ENCODE peak calls at places on chromosomes 11 and 22, in six cellular contexts. F, S, G, I, W and E are unnamed samples.

GRCh38 chr11:75673977-75674582 is 5.2 kb upstream of the MAP6 start:
- DNase-seq in I (no peak), S (no peak), W (peak; percentile 79), F (no peak), G (no peak), E (no peak)

GRCh38 chr11:9285850-9286587 is 20.9 kb upstream of the DENND5A start:
- DNase-seq in S (no peak), I (no peak), F (no peak), G (no peak), W (no peak), E (no peak)

GRCh38 chr22:37002633-37003032 is 16.6 kb downstream of the TST start:
- DNase-seq in F (no peak), G (no peak), S (no peak), I (no peak), W (no peak), E (no peak)

GRCh38 chr22:24247564-24248344 is 2.9 kb upstream of the GGT5 start:
- DNase-seq in S (peak; percentile 87), G (peak; percentile 49), F (peak; percentile 34), I (peak; percentile 91), W (peak; percentile 83), E (peak; percentile 92)

GRCh38 chr11:119905162-119905561 is 176.2 kb upstream of the NECTIN1 start:
- DNase-seq in S (no peak), W (no peak), G (no peak), I (no peak), F (no peak), E (no peak)

GRCh38 chr11:120817131-120817530 is 206.8 kb upstream of the TBCEL start:
- DNase-seq in I (no peak), W (no peak), F (no peak), S (no peak), G (no peak), E (no peak)

GRCh38 chr11:130510407-130511006 is 62.1 kb downstream of the ADAMTS15 start:
- DNase-seq in W (no peak), S (peak; percentile 90), F (no peak), G (no peak), I (no peak), E (no peak)

GRCh38 chr11:112440518-112440917 is 179.9 kb upstream of the PLET1 start:
- DNase-seq in G (no peak), I (peak; percentile 62), S (no peak), W (peak; percentile 8), F (no peak), E (no peak)

GRCh38 chr11:12182650-12183511 is 72.5 kb downstream of the MICAL2 start:
- DNase-seq in F (no peak), I (no peak), W (peak; percentile 89), S (no peak), G (no peak), E (no peak)

GRCh38 chr11:108916290-108916689 is 251.4 kb downstream of the DDX10 start:
- DNase-seq in G (no peak), I (no peak), W (no peak), F (no peak), S (no peak), E (no peak)

GRCh38 chr11:26849009-26849408 is 127.1 kb upstream of the SLC5A12 start:
- DNase-seq in S (no peak), I (no peak), W (no peak), F (no peak), G (no peak), E (no peak)